ENCODE peak calls at places on chromosomes 3 and 15, in ten cellular contexts. One of them, this sample, is unnamed. For H3K27me3 and H3K4me1, the result is how much of the 10 kb centered on the place peaks cover.

GRCh38 chr3:42544492-42545283 is 37.1 kb downstream of the SEC22C start:
- DNase-seq in neuronal stem cell: no peak
- DNase-seq in pancreas: peak
- DNase-seq in cardiac muscle cell: no peak
- DNase-seq in PC-3: peak
- DNase-seq in SK-N-SH: no peak
- DNase-seq in left ventricle myocardium inferior: peak
- DNase-seq in breast epithelium: peak
- DNase-seq in heart left ventricle: no peak
- DNase-seq in naive thymus-derived CD4-positive, alpha-beta T cell: no peak
- DNase-seq in this sample: peak

GRCh38 chr3:133461291-133461690 is 61.4 kb downstream of the BFSP2 start:
- DNase-seq in neuronal stem cell: no peak
- DNase-seq in pancreas: no peak
- DNase-seq in cardiac muscle cell: no peak
- DNase-seq in PC-3: peak
- DNase-seq in SK-N-SH: no peak
- DNase-seq in left ventricle myocardium inferior: no peak
- DNase-seq in breast epithelium: no peak
- DNase-seq in heart left ventricle: no peak
- DNase-seq in naive thymus-derived CD4-positive, alpha-beta T cell: no peak
- DNase-seq in this sample: no peak

GRCh38 chr3:100402150-100402706 is 889 bp downstream of the LNP1 start:
- DNase-seq in neuronal stem cell: no peak
- DNase-seq in pancreas: no peak
- DNase-seq in cardiac muscle cell: peak
- DNase-seq in PC-3: peak
- DNase-seq in SK-N-SH: peak
- DNase-seq in left ventricle myocardium inferior: no peak
- DNase-seq in breast epithelium: no peak
- DNase-seq in heart left ventricle: no peak
- DNase-seq in naive thymus-derived CD4-positive, alpha-beta T cell: no peak
- DNase-seq in this sample: no peak

GRCh38 chr15:69608661-69609060 is 156.0 kb downstream of the RPLP1 start:
- DNase-seq in neuronal stem cell: no peak
- DNase-seq in pancreas: no peak
- DNase-seq in cardiac muscle cell: no peak
- DNase-seq in PC-3: no peak
- DNase-seq in SK-N-SH: no peak
- DNase-seq in left ventricle myocardium inferior: no peak
- DNase-seq in breast epithelium: no peak
- DNase-seq in heart left ventricle: no peak
- DNase-seq in naive thymus-derived CD4-positive, alpha-beta T cell: no peak
- DNase-seq in this sample: no peak

GRCh38 chr3:58175429-58176184 is 35.2 kb downstream of the DNASE1L3 start:
- DNase-seq in neuronal stem cell: no peak
- DNase-seq in pancreas: peak
- DNase-seq in cardiac muscle cell: peak
- DNase-seq in PC-3: no peak
- DNase-seq in SK-N-SH: no peak
- DNase-seq in left ventricle myocardium inferior: no peak
- DNase-seq in breast epithelium: no peak
- DNase-seq in heart left ventricle: no peak
- DNase-seq in naive thymus-derived CD4-positive, alpha-beta T cell: no peak
- DNase-seq in this sample: no peak

GRCh38 chr3:12471228-12471627 is 13.1 kb upstream of the TSEN2 start:
- DNase-seq in neuronal stem cell: no peak
- DNase-seq in pancreas: no peak
- DNase-seq in cardiac muscle cell: no peak
- DNase-seq in PC-3: peak
- DNase-seq in SK-N-SH: no peak
- DNase-seq in left ventricle myocardium inferior: no peak
- DNase-seq in breast epithelium: no peak
- DNase-seq in heart left ventricle: no peak
- DNase-seq in naive thymus-derived CD4-positive, alpha-beta T cell: no peak
- DNase-seq in this sample: no peak

GRCh38 chr15:87604857-87605446 is 651.6 kb downstream of the NTRK3 start:
- DNase-seq in neuronal stem cell: peak
- DNase-seq in pancreas: no peak
- DNase-seq in cardiac muscle cell: peak
- DNase-seq in PC-3: peak
- DNase-seq in SK-N-SH: peak
- DNase-seq in left ventricle myocardium inferior: no peak
- DNase-seq in breast epithelium: no peak
- DNase-seq in heart left ventricle: no peak
- DNase-seq in naive thymus-derived CD4-positive, alpha-beta T cell: no peak
- DNase-seq in this sample: no peak

GRCh38 chr15:82681371-82681770 is 28.3 kb downstream of the AP3B2 start:
- DNase-seq in neuronal stem cell: no peak
- DNase-seq in pancreas: peak
- DNase-seq in cardiac muscle cell: no peak
- DNase-seq in PC-3: no peak
- DNase-seq in SK-N-SH: no peak
- DNase-seq in left ventricle myocardium inferior: no peak
- DNase-seq in breast epithelium: no peak
- DNase-seq in heart left ventricle: no peak
- DNase-seq in naive thymus-derived CD4-positive, alpha-beta T cell: no peak
- DNase-seq in this sample: no peak

GRCh38 chr3:51004235-51004634 is 329.5 kb downstream of the DOCK3 start:
- DNase-seq in neuronal stem cell: no peak
- DNase-seq in pancreas: no peak
- DNase-seq in cardiac muscle cell: no peak
- DNase-seq in PC-3: no peak
- DNase-seq in SK-N-SH: no peak
- DNase-seq in left ventricle myocardium inferior: no peak
- DNase-seq in breast epithelium: no peak
- DNase-seq in heart left ventricle: no peak
- DNase-seq in naive thymus-derived CD4-positive, alpha-beta T cell: no peak
- DNase-seq in this sample: no peak

GRCh38 chr3:136251511-136251910 is 1.4 kb downstream of the PCCB start:
- DNase-seq in neuronal stem cell: no peak
- DNase-seq in pancreas: no peak
- DNase-seq in cardiac muscle cell: no peak
- DNase-seq in PC-3: peak
- DNase-seq in SK-N-SH: peak
- DNase-seq in left ventricle myocardium inferior: no peak
- DNase-seq in breast epithelium: no peak
- DNase-seq in heart left ventricle: no peak
- DNase-seq in naive thymus-derived CD4-positive, alpha-beta T cell: no peak
- DNase-seq in this sample: no peak

GRCh38 chr3:13588221-13588701 is 39.3 kb downstream of the FBLN2 start:
- DNase-seq in neuronal stem cell: no peak
- DNase-seq in pancreas: no peak
- DNase-seq in cardiac muscle cell: no peak
- DNase-seq in PC-3: no peak
- DNase-seq in SK-N-SH: no peak
- DNase-seq in left ventricle myocardium inferior: no peak
- DNase-seq in breast epithelium: no peak
- DNase-seq in heart left ventricle: no peak
- DNase-seq in naive thymus-derived CD4-positive, alpha-beta T cell: no peak
- DNase-seq in this sample: no peak

GRCh38 chr15:96366526-96366877 is 36.0 kb downstream of the NR2F2 start:
- DNase-seq in neuronal stem cell: no peak
- DNase-seq in pancreas: no peak
- DNase-seq in cardiac muscle cell: no peak
- DNase-seq in PC-3: no peak
- DNase-seq in SK-N-SH: no peak
- DNase-seq in left ventricle myocardium inferior: no peak
- DNase-seq in breast epithelium: no peak
- DNase-seq in heart left ventricle: peak
- DNase-seq in naive thymus-derived CD4-positive, alpha-beta T cell: no peak
- DNase-seq in this sample: no peak

GRCh38 chr15:96367436-96368200 is 37.1 kb downstream of the NR2F2 start:
- DNase-seq in neuronal stem cell: no peak
- DNase-seq in pancreas: no peak
- DNase-seq in cardiac muscle cell: no peak
- DNase-seq in PC-3: no peak
- DNase-seq in SK-N-SH: peak
- DNase-seq in left ventricle myocardium inferior: no peak
- DNase-seq in breast epithelium: no peak
- DNase-seq in heart left ventricle: no peak
- DNase-seq in naive thymus-derived CD4-positive, alpha-beta T cell: no peak
- DNase-seq in this sample: no peak

GRCh38 chr15:96363692-96364091 is 33.2 kb downstream of the NR2F2 start:
- DNase-seq in neuronal stem cell: no peak
- DNase-seq in pancreas: no peak
- DNase-seq in cardiac muscle cell: no peak
- DNase-seq in PC-3: no peak
- DNase-seq in SK-N-SH: peak
- DNase-seq in left ventricle myocardium inferior: no peak
- DNase-seq in breast epithelium: no peak
- DNase-seq in heart left ventricle: no peak
- DNase-seq in naive thymus-derived CD4-positive, alpha-beta T cell: no peak
- DNase-seq in this sample: no peak

GRCh38 chr15:96362759-96363678 is 32.5 kb downstream of the NR2F2 start:
- DNase-seq in neuronal stem cell: no peak
- DNase-seq in pancreas: no peak
- DNase-seq in cardiac muscle cell: no peak
- DNase-seq in PC-3: no peak
- DNase-seq in SK-N-SH: peak
- DNase-seq in left ventricle myocardium inferior: no peak
- DNase-seq in breast epithelium: no peak
- DNase-seq in heart left ventricle: no peak
- DNase-seq in naive thymus-derived CD4-positive, alpha-beta T cell: no peak
- DNase-seq in this sample: no peak

GRCh38 chr15:96365781-96366525 is 35.5 kb downstream of the NR2F2 start:
- DNase-seq in neuronal stem cell: no peak
- DNase-seq in pancreas: no peak
- DNase-seq in cardiac muscle cell: no peak
- DNase-seq in PC-3: no peak
- DNase-seq in SK-N-SH: peak
- DNase-seq in left ventricle myocardium inferior: no peak
- DNase-seq in breast epithelium: no peak
- DNase-seq in heart left ventricle: peak
- DNase-seq in naive thymus-derived CD4-positive, alpha-beta T cell: no peak
- DNase-seq in this sample: no peak
- H3K27me3 ChIP-seq in neuronal stem cell: half or more
- H3K27me3 ChIP-seq in pancreas: under half
- H3K27me3 ChIP-seq in cardiac muscle cell: half or more
- H3K27me3 ChIP-seq in PC-3: under half
- H3K27me3 ChIP-seq in SK-N-SH: half or more
- H3K27me3 ChIP-seq in left ventricle myocardium inferior: half or more
- H3K27me3 ChIP-seq in breast epithelium: half or more
- H3K27me3 ChIP-seq in heart left ventricle: under half
- H3K27me3 ChIP-seq in naive thymus-derived CD4-positive, alpha-beta T cell: under half
- H3K27me3 ChIP-seq in this sample: under half

DNA sequence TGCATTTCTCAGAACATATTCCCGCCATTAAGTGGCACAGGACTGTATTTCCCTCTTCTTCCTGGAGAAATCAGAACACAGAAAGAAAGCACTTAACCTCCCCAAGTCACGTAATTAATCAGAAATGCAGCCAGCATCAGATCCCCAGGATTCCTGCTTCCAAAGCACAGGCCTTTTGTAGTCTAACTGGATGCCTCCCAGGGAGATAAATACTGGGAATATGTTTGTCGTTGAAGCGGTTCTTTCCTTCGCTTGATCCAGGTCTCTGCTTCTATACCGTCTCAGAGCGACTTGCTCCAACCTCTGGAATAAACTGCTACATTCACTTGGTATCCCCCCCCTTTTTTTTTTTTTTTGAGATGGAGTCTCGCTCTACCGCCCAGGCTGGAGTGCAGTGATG is 198.6 kb downstream of the KBTBD8 start:
- DNase-seq in neuronal stem cell: no peak
- DNase-seq in pancreas: no peak
- DNase-seq in cardiac muscle cell: no peak
- DNase-seq in PC-3: no peak
- DNase-seq in SK-N-SH: no peak
- DNase-seq in left ventricle myocardium inferior: no peak
- DNase-seq in breast epithelium: no peak
- DNase-seq in heart left ventricle: no peak
- DNase-seq in naive thymus-derived CD4-positive, alpha-beta T cell: no peak
- DNase-seq in this sample: no peak
- H3K27ac ChIP-seq in neuronal stem cell: no peak
- H3K27ac ChIP-seq in pancreas: no peak
- H3K27ac ChIP-seq in cardiac muscle cell: no peak
- H3K27ac ChIP-seq in PC-3: no peak
- H3K27ac ChIP-seq in SK-N-SH: no peak
- H3K27ac ChIP-seq in left ventricle myocardium inferior: no peak
- H3K27ac ChIP-seq in breast epithelium: no peak
- H3K27ac ChIP-seq in heart left ventricle: no peak
- H3K27ac ChIP-seq in naive thymus-derived CD4-positive, alpha-beta T cell: no peak
- H3K27ac ChIP-seq in this sample: no peak

DNA sequence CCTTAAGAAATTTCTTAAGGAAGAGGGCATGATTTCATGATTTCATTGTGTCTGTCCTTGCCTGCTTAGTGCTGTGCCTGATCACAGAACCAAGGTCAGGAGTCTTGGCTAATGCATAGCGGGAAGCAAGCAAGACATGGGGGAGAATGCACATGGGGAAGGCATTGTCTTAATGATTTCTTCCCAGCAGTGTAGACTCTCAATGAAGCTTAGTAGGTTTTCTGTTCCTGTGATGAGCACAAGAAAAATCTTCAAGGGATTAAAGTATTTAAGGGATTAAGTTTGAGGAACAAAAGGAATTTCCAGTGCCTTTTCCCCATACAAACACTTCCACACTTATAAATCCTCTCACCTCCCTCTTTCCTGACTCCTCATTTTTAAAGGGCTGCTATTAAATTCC is 46.9 kb upstream of the SEMA6D start:
- DNase-seq in neuronal stem cell: no peak
- DNase-seq in pancreas: no peak
- DNase-seq in cardiac muscle cell: no peak
- DNase-seq in PC-3: no peak
- DNase-seq in SK-N-SH: no peak
- DNase-seq in left ventricle myocardium inferior: no peak
- DNase-seq in breast epithelium: no peak
- DNase-seq in heart left ventricle: no peak
- DNase-seq in naive thymus-derived CD4-positive, alpha-beta T cell: no peak
- DNase-seq in this sample: no peak
- H3K4me1 ChIP-seq in neuronal stem cell: under half
- H3K4me1 ChIP-seq in pancreas: under half
- H3K4me1 ChIP-seq in cardiac muscle cell: under half
- H3K4me1 ChIP-seq in PC-3: under half
- H3K4me1 ChIP-seq in SK-N-SH: under half
- H3K4me1 ChIP-seq in left ventricle myocardium inferior: under half
- H3K4me1 ChIP-seq in breast epithelium: under half
- H3K4me1 ChIP-seq in heart left ventricle: under half
- H3K4me1 ChIP-seq in naive thymus-derived CD4-positive, alpha-beta T cell: under half
- H3K4me1 ChIP-seq in this sample: under half

GRCh38 chr3:68915973-68916372 is 16.4 kb downstream of the TAFA4 start:
- DNase-seq in neuronal stem cell: no peak
- DNase-seq in pancreas: no peak
- DNase-seq in cardiac muscle cell: no peak
- DNase-seq in PC-3: no peak
- DNase-seq in SK-N-SH: no peak
- DNase-seq in left ventricle myocardium inferior: no peak
- DNase-seq in breast epithelium: no peak
- DNase-seq in heart left ventricle: no peak
- DNase-seq in naive thymus-derived CD4-positive, alpha-beta T cell: no peak
- DNase-seq in this sample: no peak
- H3K27me3 ChIP-seq in neuronal stem cell: under half
- H3K27me3 ChIP-seq in pancreas: under half
- H3K27me3 ChIP-seq in cardiac muscle cell: under half
- H3K27me3 ChIP-seq in PC-3: under half
- H3K27me3 ChIP-seq in SK-N-SH: under half
- H3K27me3 ChIP-seq in left ventricle myocardium inferior: half or more
- H3K27me3 ChIP-seq in breast epithelium: under half
- H3K27me3 ChIP-seq in heart left ventricle: under half
- H3K27me3 ChIP-seq in naive thymus-derived CD4-positive, alpha-beta T cell: under half
- H3K27me3 ChIP-seq in this sample: under half

This sample was measured in lung.